ENCODE peak calls at places on chromosomes 7 and 10, in nine cellular contexts. F is frontal cortex; J is astrocyte of the spinal cord; P is nucleus accumbens; V is stimulated activated CD4-positive, alpha-beta T cell treated with anti-CD3 and anti-CD28 coated beads, Interleukin-4, amount 100 ng/mL, for 48 hours; X is Calu3; W is RPMI7951; I is NCI-H510A treated with DMSO at 0.1 percent for 48 hours; Y is GM20000. Q is an unnamed sample.

GRCh38 chr7:27122075-27122910 is 8.3 kb downstream of the HOXA4 start:
- DNase-seq in F (no peak), J (no peak), P (no peak), V (no peak), X (peak; percentile 71), W (no peak), I (no peak), Y (no peak), Q (no peak)

GRCh38 chr10:87734987-87735827 is 75.5 kb downstream of the PAPSS2 start:
- DNase-seq in F (peak; percentile 42), J (peak; percentile 82), P (peak; percentile 2), V (no peak), X (peak; percentile 20), W (peak; percentile 29), I (peak; percentile 60), Y (peak; percentile 55), Q (no peak)

GRCh38 chr10:8294779-8295178 is 240.3 kb downstream of the GATA3 start:
- DNase-seq in F (no peak), J (no peak), P (no peak), V (no peak), X (no peak), W (no peak), I (no peak), Y (no peak), Q (no peak)

GRCh38 chr7:98978672-98979071 is 100.3 kb downstream of the TRRAP start:
- DNase-seq in F (no peak), J (no peak), P (no peak), V (no peak), X (no peak), W (no peak), I (no peak), Y (no peak), Q (no peak)

GRCh38 chr7:80611353-80611752 is 27.1 kb upstream of the CD36 start:
- DNase-seq in F (no peak), J (no peak), P (no peak), V (no peak), X (no peak), W (no peak), I (no peak), Y (no peak), Q (no peak)

GRCh38 chr7:125136755-125137547 is 207.3 kb upstream of the POT1 start:
- DNase-seq in F (no peak), J (peak; percentile 64), P (no peak), V (no peak), X (peak; percentile 5), W (no peak), I (no peak), Y (no peak), Q (no peak)

GRCh38 chr7:33143996-33144718 is 14.8 kb downstream of the BBS9 start:
- DNase-seq in F (no peak), J (peak; percentile 78), P (no peak), V (no peak), X (peak; percentile 12), W (peak; percentile 51), I (no peak), Y (peak; percentile 12), Q (no peak)

GRCh38 chr10:88417337-88417736 is 165.8 kb downstream of the RNLS start:
- DNase-seq in F (no peak), J (no peak), P (no peak), V (no peak), X (no peak), W (peak; percentile 6), I (no peak), Y (no peak), Q (no peak)

GRCh38 chr10:43890124-43890523 is 241.4 kb upstream of the ZNF32 start:
- DNase-seq in F (no peak), J (no peak), P (no peak), V (no peak), X (no peak), W (peak; percentile 61), I (no peak), Y (no peak), Q (no peak)

GRCh38 chr7:102404005-102404861 is 8.1 kb downstream of the PRKRIP1 start:
- DNase-seq in F (no peak), J (peak; percentile 46), P (no peak), V (peak; percentile 34), X (peak; percentile 19), W (peak; percentile 59), I (peak; percentile 47), Y (peak; percentile 77), Q (no peak)

GRCh38 chr10:44581996-44582395 is 197.1 kb upstream of the CXCL12 start:
- DNase-seq in F (no peak), J (no peak), P (no peak), V (no peak), X (no peak), W (peak; percentile 69), I (no peak), Y (no peak), Q (no peak)

GRCh38 chr10:91311601-91312000 is 91.1 kb downstream of the PCGF5 start:
- DNase-seq in F (no peak), J (no peak), P (no peak), V (no peak), X (no peak), W (no peak), I (no peak), Y (no peak), Q (no peak)

GRCh38 chr10:101080933-101081546 is 19.3 kb downstream of the KAZALD1 start:
- DNase-seq in F (no peak), J (no peak), P (no peak), V (no peak), X (no peak), W (no peak), I (no peak), Y (no peak), Q (no peak)

GRCh38 chr10:133160813-133161471 is 923 bp downstream of the KNDC1 start:
- DNase-seq in F (peak; percentile 39), J (no peak), P (no peak), V (no peak), X (no peak), W (no peak), I (no peak), Y (peak; percentile 45), Q (peak; percentile 44)

GRCh38 chr10:73946253-73947145 is 35.6 kb downstream of the PLAU start:
- DNase-seq in F (no peak), J (no peak), P (no peak), V (no peak), X (no peak), W (no peak), I (no peak), Y (no peak), Q (no peak)

GRCh38 chr7:105205592-105206211 is 183.0 kb downstream of the SRPK2 start:
- DNase-seq in F (no peak), J (no peak), P (no peak), V (peak; percentile 21), X (no peak), W (no peak), I (no peak), Y (no peak), Q (no peak)

GRCh38 chr10:69862882-69863530 is 61.3 kb downstream of the COL13A1 start:
- DNase-seq in F (no peak), J (no peak), P (no peak), V (no peak), X (no peak), W (no peak), I (no peak), Y (no peak), Q (no peak)